ENCODE peak calls at places on chromosomes 12 and 14, in four cellular contexts. One of them, this sample, is unnamed.

GRCh38 chr12:31118347-31118830 is 44.7 kb downstream of the DDX11 start:
- DNase-seq in WTC11: peak; percentile 26
- DNase-seq in SK-N-SH: peak; percentile 72
- DNase-seq in GM12878: no peak
- DNase-seq in this sample: peak; percentile 58

GRCh38 chr12:50985322-50985721 is 33.0 kb downstream of the HIGD1C start:
- DNase-seq in WTC11: no peak
- DNase-seq in SK-N-SH: no peak
- DNase-seq in GM12878: no peak
- DNase-seq in this sample: no peak

GRCh38 chr14:61510736-61511557 is 184.4 kb upstream of the HIF1A start:
- DNase-seq in WTC11: no peak
- DNase-seq in SK-N-SH: no peak
- DNase-seq in GM12878: no peak
- DNase-seq in this sample: no peak

GRCh38 chr14:71607056-71607455 is 325.2 kb upstream of the RGS6 start:
- DNase-seq in WTC11: no peak
- DNase-seq in SK-N-SH: no peak
- DNase-seq in GM12878: no peak
- DNase-seq in this sample: no peak

GRCh38 chr12:106417926-106418910 is 60.7 kb downstream of the POLR3B start:
- DNase-seq in WTC11: no peak
- DNase-seq in SK-N-SH: no peak
- DNase-seq in GM12878: no peak
- DNase-seq in this sample: no peak

GRCh38 chr12:67918441-67918840 is 70.8 kb upstream of the IFNG-AS1 start:
- DNase-seq in WTC11: no peak
- DNase-seq in SK-N-SH: no peak
- DNase-seq in GM12878: no peak
- DNase-seq in this sample: no peak

GRCh38 chr12:98618952-98619351 is 25.5 kb downstream of the SLC25A3 start:
- DNase-seq in WTC11: no peak
- DNase-seq in SK-N-SH: no peak
- DNase-seq in GM12878: no peak
- DNase-seq in this sample: no peak

GRCh38 chr12:11839093-11839641 is 189.7 kb downstream of the ETV6 start:
- DNase-seq in WTC11: no peak
- DNase-seq in SK-N-SH: no peak
- DNase-seq in GM12878: no peak
- DNase-seq in this sample: peak; percentile 14

GRCh38 chr12:89349814-89350213 is 2.5 kb downstream of the DUSP6 start:
- DNase-seq in WTC11: peak; percentile 41
- DNase-seq in SK-N-SH: peak; percentile 38
- DNase-seq in GM12878: no peak
- DNase-seq in this sample: no peak

GRCh38 chr12:112097641-112098040 is 10.9 kb downstream of the NAA25 start:
- DNase-seq in WTC11: no peak
- DNase-seq in SK-N-SH: no peak
- DNase-seq in GM12878: no peak
- DNase-seq in this sample: no peak

GRCh38 chr14:75675265-75675960 is 14.4 kb downstream of the TTLL5 start:
- DNase-seq in WTC11: no peak
- DNase-seq in SK-N-SH: no peak
- DNase-seq in GM12878: no peak
- DNase-seq in this sample: no peak

GRCh38 chr12:130300725-130301124 is 37.0 kb upstream of the PIWIL1 start:
- DNase-seq in WTC11: no peak
- DNase-seq in SK-N-SH: no peak
- DNase-seq in GM12878: no peak
- DNase-seq in this sample: no peak

GRCh38 chr12:97404549-97404948 is 58.1 kb upstream of the RMST start:
- DNase-seq in WTC11: peak; percentile 65
- DNase-seq in SK-N-SH: peak; percentile 61
- DNase-seq in GM12878: peak; percentile 23
- DNase-seq in this sample: peak; percentile 7

GRCh38 chr14:99055816-99056215 is 216.2 kb downstream of the BCL11B start:
- DNase-seq in WTC11: no peak
- DNase-seq in SK-N-SH: no peak
- DNase-seq in GM12878: no peak
- DNase-seq in this sample: no peak

GRCh38 chr14:76834296-76834695 is 8.1 kb downstream of the LRRC74A start:
- DNase-seq in WTC11: no peak
- DNase-seq in SK-N-SH: no peak
- DNase-seq in GM12878: no peak
- DNase-seq in this sample: no peak

GRCh38 chr12:31728289-31728916 is 418 bp downstream of the AMN1 start:
- DNase-seq in WTC11: no peak
- DNase-seq in SK-N-SH: peak; percentile 60
- DNase-seq in GM12878: no peak
- DNase-seq in this sample: peak; percentile 39

GRCh38 chr12:75969768-75970167 is 61.8 kb downstream of the PHLDA1 start:
- DNase-seq in WTC11: peak; percentile 44
- DNase-seq in SK-N-SH: no peak
- DNase-seq in GM12878: no peak
- DNase-seq in this sample: no peak

GRCh38 chr12:119176267-119177055 is 2.3 kb upstream of the HSPB8 start:
- DNase-seq in WTC11: peak; percentile 26
- DNase-seq in SK-N-SH: no peak
- DNase-seq in GM12878: no peak
- DNase-seq in this sample: no peak

GRCh38 chr14:34235635-34236300 is 226.3 kb downstream of the SPTSSA start:
- DNase-seq in WTC11: no peak
- DNase-seq in SK-N-SH: no peak
- DNase-seq in GM12878: no peak
- DNase-seq in this sample: no peak

GRCh38 chr12:55938826-55939501 is 8.0 kb downstream of the DGKA start:
- DNase-seq in WTC11: no peak
- DNase-seq in SK-N-SH: no peak
- DNase-seq in GM12878: no peak
- DNase-seq in this sample: no peak

GRCh38 chr14:89915114-89915878 is 39.2 kb downstream of the EFCAB11 start:
- DNase-seq in WTC11: peak; percentile 67
- DNase-seq in SK-N-SH: peak; percentile 50
- DNase-seq in GM12878: peak; percentile 25
- DNase-seq in this sample: peak; percentile 52

GRCh38 chr12:88781909-88782308 is 201.6 kb upstream of the KITLG start:
- DNase-seq in WTC11: no peak
- DNase-seq in SK-N-SH: no peak
- DNase-seq in GM12878: no peak
- DNase-seq in this sample: no peak

GRCh38 chr12:38746744-38747143 is 158.6 kb downstream of the CPNE8 start:
- DNase-seq in WTC11: no peak
- DNase-seq in SK-N-SH: no peak
- DNase-seq in GM12878: no peak
- DNase-seq in this sample: no peak

GRCh38 chr14:20428010-20428365 is 8.0 kb downstream of the KLHL33 start:
- DNase-seq in WTC11: no peak
- DNase-seq in SK-N-SH: no peak
- DNase-seq in GM12878: no peak
- DNase-seq in this sample: no peak

GRCh38 chr14:55077155-55077554 is 25.7 kb downstream of the MAPK1IP1L start:
- DNase-seq in WTC11: no peak
- DNase-seq in SK-N-SH: no peak
- DNase-seq in GM12878: no peak
- DNase-seq in this sample: no peak

GRCh38 chr14:103401223-103402214 is 16.3 kb downstream of the MARK3 start:
- DNase-seq in WTC11: no peak
- DNase-seq in SK-N-SH: no peak
- DNase-seq in GM12878: no peak
- DNase-seq in this sample: no peak

GRCh38 chr12:5000204-5000603 is 43.5 kb upstream of the KCNA5 start:
- DNase-seq in WTC11: no peak
- DNase-seq in SK-N-SH: no peak
- DNase-seq in GM12878: no peak
- DNase-seq in this sample: peak; percentile 2

GRCh38 chr12:46402861-46403731 is 30.5 kb upstream of the SLC38A2 start:
- DNase-seq in WTC11: no peak
- DNase-seq in SK-N-SH: no peak
- DNase-seq in GM12878: no peak
- DNase-seq in this sample: no peak

GRCh38 chr12:106723416-106723815 is 51.1 kb upstream of the RIC8B start:
- DNase-seq in WTC11: no peak
- DNase-seq in SK-N-SH: no peak
- DNase-seq in GM12878: no peak
- DNase-seq in this sample: no peak

GRCh38 chr14:71550367-71550766 is 381.9 kb upstream of the RGS6 start:
- DNase-seq in WTC11: no peak
- DNase-seq in SK-N-SH: no peak
- DNase-seq in GM12878: no peak
- DNase-seq in this sample: no peak

GRCh38 chr12:28409892-28410291 is 219.6 kb downstream of the CCDC91 start:
- DNase-seq in WTC11: no peak
- DNase-seq in SK-N-SH: no peak
- DNase-seq in GM12878: no peak
- DNase-seq in this sample: no peak

GRCh38 chr12:64304571-64304970 is 82.5 kb upstream of the KICS2 start:
- DNase-seq in WTC11: no peak
- DNase-seq in SK-N-SH: no peak
- DNase-seq in GM12878: no peak
- DNase-seq in this sample: no peak

GRCh38 chr12:131279281-131279921 is 325.7 kb downstream of the ADGRD1 start:
- DNase-seq in WTC11: no peak
- DNase-seq in SK-N-SH: no peak
- DNase-seq in GM12878: no peak
- DNase-seq in this sample: no peak

GRCh38 chr12:65728348-65728912 is 95.9 kb upstream of the HMGA2 start:
- DNase-seq in WTC11: no peak
- DNase-seq in SK-N-SH: no peak
- DNase-seq in GM12878: no peak
- DNase-seq in this sample: no peak

GRCh38 chr14:64682173-64682710 is 22.0 kb upstream of the PLEKHG3 start:
- DNase-seq in WTC11: peak; percentile 40
- DNase-seq in SK-N-SH: no peak
- DNase-seq in GM12878: no peak
- DNase-seq in this sample: no peak
- TF ChIP-seq USF1 in WTC11: no peak
- TF ChIP-seq USF1 in SK-N-SH: no peak
- TF ChIP-seq USF1 in GM12878: no peak
- TF ChIP-seq USF1 in this sample: no peak

DNA sequence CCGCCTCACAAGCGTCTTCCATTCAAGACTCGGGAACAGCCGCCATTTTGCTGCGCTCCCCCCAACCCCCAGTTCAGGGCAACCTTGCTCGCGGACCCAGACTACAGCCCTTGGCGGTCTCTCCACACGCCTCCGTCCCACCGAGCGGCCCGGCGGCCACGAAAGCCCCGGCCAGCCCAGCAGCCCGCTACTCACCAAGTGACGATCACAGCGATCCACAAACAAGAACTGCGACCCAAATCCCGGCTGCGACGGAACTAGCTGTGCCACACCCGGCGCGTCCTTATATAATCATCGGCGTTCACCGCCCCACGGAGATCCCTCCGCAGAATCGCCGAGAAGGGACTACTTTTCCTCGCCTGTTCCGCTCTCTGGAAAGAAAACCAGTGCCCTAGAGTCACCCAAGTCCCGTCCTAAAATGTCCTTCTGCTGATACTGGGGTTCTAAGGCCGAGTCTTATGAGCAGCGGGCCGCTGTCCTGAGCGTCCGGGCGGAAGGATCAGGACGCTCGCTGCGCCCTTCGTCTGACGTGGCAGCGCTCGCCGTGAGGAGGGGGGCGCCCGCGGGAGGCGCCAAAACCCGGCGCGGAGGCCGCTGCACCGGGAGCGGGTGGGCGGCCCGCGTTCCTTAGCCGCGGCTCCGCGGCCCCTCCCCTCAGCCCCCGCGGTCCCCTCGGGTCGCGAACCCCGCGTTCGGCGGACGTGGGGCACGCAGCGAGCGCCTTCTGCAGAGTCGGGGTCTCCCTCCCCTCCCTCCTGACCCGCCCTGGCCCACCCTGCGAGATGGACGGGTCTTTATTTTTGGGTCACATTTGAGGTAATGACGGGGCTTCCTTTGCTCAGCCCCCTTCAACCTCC is at the start of gene UBC:
- DNase-seq in WTC11: peak; percentile 82
- DNase-seq in SK-N-SH: peak; percentile 93
- DNase-seq in GM12878: no peak
- DNase-seq in this sample: peak; percentile 84
- TF ChIP-seq USF1 in WTC11: peak; percentile 51
- TF ChIP-seq USF1 in SK-N-SH: no peak
- TF ChIP-seq USF1 in GM12878: no peak
- TF ChIP-seq USF1 in this sample: no peak

DNA sequence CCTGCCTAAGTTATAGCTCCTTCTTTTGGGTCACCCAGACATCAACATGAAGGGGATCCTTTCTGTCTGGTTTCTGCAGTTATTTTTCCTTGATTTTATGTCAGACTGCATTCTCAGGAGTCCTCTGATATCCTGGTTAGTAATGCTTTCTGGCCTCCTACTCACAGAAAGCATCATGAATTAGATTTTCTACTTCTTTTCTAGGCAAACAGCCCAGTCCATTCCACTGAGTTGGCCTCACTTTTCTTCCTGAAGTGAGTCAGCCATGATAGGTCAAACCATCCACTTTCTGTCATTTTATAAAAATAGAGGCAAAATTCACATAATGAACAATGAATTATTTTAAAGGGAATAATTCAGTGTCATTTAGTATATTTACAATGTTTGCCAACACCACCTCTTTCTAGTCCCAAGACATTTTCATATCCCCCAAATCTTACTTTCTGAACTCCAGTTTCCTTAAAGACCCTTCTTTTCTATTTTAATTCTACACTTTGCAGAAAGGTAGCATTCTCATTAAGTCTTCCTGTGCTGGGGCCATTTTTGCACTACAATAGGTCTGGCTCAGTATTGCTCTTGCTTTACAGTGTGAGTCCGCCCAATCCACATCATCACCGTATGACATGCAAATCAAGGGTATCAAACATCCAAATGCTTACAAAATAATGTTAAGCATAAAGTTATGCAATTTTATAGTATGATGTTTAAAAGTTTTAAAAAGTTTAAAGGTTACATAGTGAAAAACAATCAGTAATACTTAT is 95.1 kb downstream of the UNC79 start:
- DNase-seq in WTC11: no peak
- DNase-seq in SK-N-SH: no peak
- DNase-seq in GM12878: no peak
- DNase-seq in this sample: no peak
- TF ChIP-seq USF1 in WTC11: no peak
- TF ChIP-seq USF1 in SK-N-SH: no peak
- TF ChIP-seq USF1 in GM12878: no peak
- TF ChIP-seq USF1 in this sample: no peak

DNA sequence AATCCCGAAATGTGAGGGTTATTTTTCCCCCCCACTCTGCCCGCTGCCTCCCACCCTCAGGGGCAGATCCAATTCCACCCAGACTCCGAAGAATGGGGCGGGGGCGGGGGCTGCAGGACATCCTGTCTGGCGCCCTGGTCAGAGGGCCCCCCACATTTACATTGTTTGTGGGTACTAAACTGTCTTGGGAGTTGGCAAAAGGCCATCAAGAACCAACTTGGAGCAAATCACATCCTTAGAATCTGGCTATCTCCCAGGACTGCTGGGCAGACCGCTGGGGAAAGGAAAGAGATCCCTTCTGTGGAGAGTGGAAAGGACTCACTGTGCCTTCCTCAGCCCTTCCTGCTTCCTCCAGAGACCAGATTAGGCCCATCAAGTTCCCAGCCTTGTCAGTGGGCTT is 2.4 kb downstream of the EMP1 start:
- DNase-seq in WTC11: no peak
- DNase-seq in SK-N-SH: no peak
- DNase-seq in GM12878: no peak
- DNase-seq in this sample: no peak
- TF ChIP-seq USF1 in WTC11: no peak
- TF ChIP-seq USF1 in SK-N-SH: no peak
- TF ChIP-seq USF1 in GM12878: no peak
- TF ChIP-seq USF1 in this sample: no peak